ENCODE peak calls at places on chromosomes 3 and 15, in nine cellular contexts. F, J, N, C, Y, P, M, V and R are unnamed samples.

GRCh38 chr3:78858165-78858564 is 909.6 kb downstream of the ROBO1 start:
- DNase-seq in F (no peak), J (no peak), N (no peak), C (no peak), Y (no peak), P (no peak), M (no peak), V (peak; percentile 39), R (no peak)

GRCh38 chr15:90451215-90451850 is 63.3 kb downstream of the IQGAP1 start:
- DNase-seq in F (no peak), J (no peak), N (no peak), C (no peak), Y (no peak), P (no peak), M (no peak), V (peak; percentile 47), R (no peak)

GRCh38 chr3:147404000-147404799 is 2.1 kb downstream of the ZIC4 start:
- DNase-seq in F (no peak), J (no peak), N (no peak), C (no peak), Y (no peak), P (no peak), M (no peak), V (no peak), R (no peak)

GRCh38 chr3:28300345-28300962 is 48.1 kb upstream of the ZCWPW2 start:
- DNase-seq in F (no peak), J (no peak), N (no peak), C (no peak), Y (no peak), P (no peak), M (no peak), V (no peak), R (no peak)

GRCh38 chr3:32321095-32321835 is 70.4 kb upstream of the CMTM7 start:
- DNase-seq in F (no peak), J (peak; percentile 48), N (no peak), C (no peak), Y (no peak), P (no peak), M (no peak), V (no peak), R (no peak)

GRCh38 chr3:99532246-99532645 is 106.1 kb upstream of the COL8A1 start:
- DNase-seq in F (no peak), J (peak; percentile 80), N (peak; percentile 12), C (no peak), Y (peak; percentile 48), P (no peak), M (peak; percentile 72), V (peak; percentile 94), R (no peak)

GRCh38 chr3:125083776-125084175 is 28.0 kb upstream of the HEG1 start:
- DNase-seq in F (no peak), J (no peak), N (no peak), C (no peak), Y (no peak), P (no peak), M (no peak), V (peak; percentile 50), R (no peak)

GRCh38 chr3:127652246-127652995 is 20.3 kb upstream of the ABTB1 start:
- DNase-seq in F (no peak), J (peak; percentile 70), N (peak; percentile 47), C (no peak), Y (peak; percentile 85), P (peak; percentile 45), M (peak; percentile 64), V (peak; percentile 70), R (peak; percentile 33)

GRCh38 chr15:101775136-101775535 is 28.2 kb upstream of the OR4F6 start:
- DNase-seq in F (no peak), J (no peak), N (no peak), C (no peak), Y (no peak), P (no peak), M (no peak), V (no peak), R (no peak)

GRCh38 chr15:70853855-70854668 is at the start of gene LARP6:
- DNase-seq in F (no peak), J (peak; percentile 70), N (peak; percentile 65), C (no peak), Y (peak; percentile 70), P (peak; percentile 59), M (peak; percentile 58), V (peak; percentile 29), R (peak; percentile 24)

GRCh38 chr3:103381286-103381685 is 946.5 kb downstream of the ZPLD1 start:
- DNase-seq in F (no peak), J (no peak), N (no peak), C (no peak), Y (no peak), P (no peak), M (no peak), V (no peak), R (no peak)

GRCh38 chr15:35697549-35698299 is 151.8 kb upstream of the DPH6 start:
- DNase-seq in F (no peak), J (no peak), N (no peak), C (no peak), Y (no peak), P (no peak), M (peak; percentile 38), V (peak; percentile 75), R (no peak)

GRCh38 chr3:105731686-105732085 is 137.1 kb downstream of the CBLB start:
- DNase-seq in F (no peak), J (no peak), N (no peak), C (no peak), Y (no peak), P (no peak), M (no peak), V (no peak), R (no peak)

GRCh38 chr3:148439254-148439822 is 258.4 kb upstream of the AGTR1 start:
- DNase-seq in F (no peak), J (no peak), N (no peak), C (no peak), Y (no peak), P (no peak), M (no peak), V (no peak), R (no peak)

GRCh38 chr15:80440024-80440423 is 35.8 kb downstream of the ARNT2 start:
- DNase-seq in F (no peak), J (no peak), N (no peak), C (no peak), Y (no peak), P (no peak), M (peak; percentile 31), V (no peak), R (no peak)

GRCh38 chr3:111717601-111718000 is 122.5 kb upstream of the ZBED2 start:
- DNase-seq in F (peak; percentile 45), J (peak; percentile 71), N (peak; percentile 51), C (peak; percentile 44), Y (peak; percentile 66), P (peak; percentile 73), M (peak; percentile 93), V (peak; percentile 92), R (peak; percentile 44)

GRCh38 chr3:156716105-156716862 is 41.9 kb downstream of the TIPARP start:
- DNase-seq in F (no peak), J (no peak), N (no peak), C (no peak), Y (no peak), P (no peak), M (no peak), V (no peak), R (no peak)

GRCh38 chr3:48018841-48019240 is 2.6 kb upstream of the MAP4 start:
- DNase-seq in F (no peak), J (no peak), N (no peak), C (no peak), Y (no peak), P (no peak), M (peak; percentile 81), V (peak; percentile 85), R (no peak)

GRCh38 chr3:64039273-64039672 is 16.0 kb upstream of the PSMD6 start:
- DNase-seq in F (no peak), J (no peak), N (no peak), C (no peak), Y (no peak), P (no peak), M (no peak), V (no peak), R (no peak)

GRCh38 chr3:64443553-64444331 is 218.5 kb upstream of the PRICKLE2 start:
- DNase-seq in F (no peak), J (no peak), N (no peak), C (no peak), Y (no peak), P (no peak), M (peak; percentile 41), V (peak; percentile 18), R (no peak)

GRCh38 chr15:52005748-52006701 is 13.0 kb upstream of the MAPK6 start:
- DNase-seq in F (no peak), J (no peak), N (no peak), C (no peak), Y (no peak), P (no peak), M (peak; percentile 65), V (peak; percentile 85), R (no peak)

GRCh38 chr3:1404270-1404669 is 311.4 kb downstream of the CNTN6 start:
- DNase-seq in F (no peak), J (no peak), N (no peak), C (no peak), Y (no peak), P (no peak), M (peak; percentile 89), V (peak; percentile 1), R (no peak)

GRCh38 chr3:155352900-155353490 is 59.5 kb upstream of the STRIT1 start:
- DNase-seq in F (no peak), J (no peak), N (no peak), C (no peak), Y (no peak), P (no peak), M (peak; percentile 47), V (peak; percentile 57), R (no peak)

GRCh38 chr15:68631621-68632051 is 52.8 kb downstream of the CORO2B start:
- DNase-seq in F (no peak), J (peak; percentile 63), N (no peak), C (no peak), Y (no peak), P (no peak), M (peak; percentile 42), V (no peak), R (no peak)